ENCODE peak calls at places on chromosomes 11 and 22, in five cellular contexts. Y is lower lobe of right lung, M is GM04503, W is smooth muscle cell of the brain vasculature, U is substantia nigra. V is an unnamed sample.

GRCh38 chr11:461626-462025 is 11.5 kb downstream of the PTDSS2 start:
- DNase-seq in W (no peak), U (no peak), Y (no peak), M (no peak), V (no peak)

GRCh38 chr11:105297463-105297862 is 157.9 kb upstream of the CARD18 start:
- DNase-seq in U (no peak), W (no peak), Y (no peak), M (peak), V (no peak)

GRCh38 chr22:24235315-24235714 is 9.6 kb downstream of the GGT5 start:
- DNase-seq in M (no peak), W (no peak), U (no peak), Y (no peak), V (no peak)

GRCh38 chr22:30411780-30412179 is 13.8 kb upstream of the MTFP1 start:
- DNase-seq in Y (no peak), M (no peak), W (no peak), U (no peak), V (no peak)

GRCh38 chr22:49077586-49077985 is 750.1 kb downstream of the BRD1 start:
- DNase-seq in Y (no peak), W (no peak), U (no peak), M (no peak), V (no peak)

GRCh38 chr22:19637405-19638281 is 76.7 kb upstream of the SEPTIN5 start:
- DNase-seq in W (no peak), U (no peak), Y (no peak), M (no peak), V (no peak)

GRCh38 chr11:44258190-44258489 is 51.8 kb downstream of the ALX4 start:
- DNase-seq in Y (no peak), W (no peak), U (no peak), M (no peak), V (no peak)

GRCh38 chr11:66322732-66323427 is 6.0 kb upstream of the CD248 start:
- DNase-seq in Y (no peak), M (no peak), W (no peak), U (no peak), V (no peak)

GRCh38 chr11:70618471-70619101 is 220.3 kb downstream of the CTTN start:
- DNase-seq in Y (no peak), W (no peak), M (no peak), U (no peak), V (no peak)

GRCh38 chr11:133020321-133020720 is 512.0 kb downstream of the OPCML start:
- DNase-seq in Y (no peak), W (no peak), M (no peak), U (no peak), V (no peak)

GRCh38 chr11:117931971-117932370 is 2.8 kb upstream of the TMPRSS13 start:
- DNase-seq in M (no peak), U (no peak), W (no peak), Y (peak), V (no peak)

GRCh38 chr11:64627371-64627770 is 36.4 kb downstream of the SLC22A12 start:
- DNase-seq in U (no peak), Y (no peak), M (no peak), W (no peak), V (no peak)

GRCh38 chr11:65849771-65850216 is 8.2 kb downstream of the CFL1 start:
- DNase-seq in M (no peak), W (no peak), Y (no peak), U (no peak), V (no peak)

GRCh38 chr11:10823152-10823579 is 14.4 kb upstream of the EIF4G2 start:
- DNase-seq in W (no peak), Y (no peak), U (no peak), M (no peak), V (no peak)

GRCh38 chr11:61095022-61095421 is 7.3 kb upstream of the CD5 start:
- DNase-seq in W (no peak), M (no peak), U (no peak), Y (no peak), V (no peak)

GRCh38 chr11:35158371-35159081 is 19.6 kb downstream of the CD44 start:
- DNase-seq in W (no peak), Y (no peak), M (no peak), U (no peak), V (peak)

GRCh38 chr11:33564856-33565453 is 135.7 kb downstream of the C11orf91 start:
- DNase-seq in M (no peak), Y (no peak), U (peak), W (no peak), V (no peak)

V was measured in NCI-H446.